ENCODE peak calls at places on chromosome 10, in four cellular contexts. W is caudate nucleus, Y is GM23338, B is Panc1. Q is an unnamed sample.
A peak's percentile ranks its signal among the peaks of the same experiment; 100 is the strongest.

GRCh38 chr10:95789928-95790327 is 34.0 kb downstream of the ENTPD1 start:
- DNase-seq in W (no peak), Y (no peak), B (no peak), Q (no peak)

GRCh38 chr10:16828731-16829175 is 11.5 kb upstream of the RSU1 start:
- DNase-seq in W (no peak), Y (no peak), B (no peak), Q (no peak)

GRCh38 chr10:17075510-17075909 is 54.1 kb downstream of the CUBN start:
- DNase-seq in W (no peak), Y (no peak), B (peak; percentile 87), Q (peak; percentile 65)

GRCh38 chr10:5720182-5720581 is 35.5 kb downstream of the TASOR2 start:
- DNase-seq in W (no peak), Y (no peak), B (no peak), Q (no peak)

GRCh38 chr10:88849224-88849623 is 2.4 kb downstream of the ANKRD22 start:
- DNase-seq in W (no peak), Y (no peak), B (no peak), Q (no peak)

GRCh38 chr10:5694573-5694972 is 9.9 kb downstream of the TASOR2 start:
- DNase-seq in W (no peak), Y (no peak), B (no peak), Q (no peak)

GRCh38 chr10:88642254-88642653 is 22.0 kb upstream of the LIPF start:
- DNase-seq in W (no peak), Y (no peak), B (no peak), Q (no peak)

GRCh38 chr10:18097524-18097923 is 42.7 kb upstream of the CACNB2 start:
- DNase-seq in W (no peak), Y (no peak), B (no peak), Q (no peak)

GRCh38 chr10:70771311-70772194 is 13.6 kb downstream of the TBATA start:
- DNase-seq in W (no peak), Y (no peak), B (no peak), Q (no peak)

GRCh38 chr10:14507156-14507555 is 176.4 kb upstream of the FRMD4A start:
- DNase-seq in W (no peak), Y (peak; percentile 49), B (no peak), Q (no peak)

GRCh38 chr10:110843031-110843430 is 28.7 kb upstream of the PDCD4 start:
- DNase-seq in W (no peak), Y (no peak), B (no peak), Q (no peak)

GRCh38 chr10:110842305-110842952 is 29.3 kb upstream of the PDCD4 start:
- DNase-seq in W (no peak), Y (no peak), B (no peak), Q (no peak)

GRCh38 chr10:110845372-110845755 is 26.4 kb upstream of the PDCD4 start:
- DNase-seq in W (no peak), Y (no peak), B (no peak), Q (no peak)

GRCh38 chr10:110844617-110844881 is 27.2 kb upstream of the PDCD4 start:
- DNase-seq in W (no peak), Y (no peak), B (no peak), Q (no peak)

DNA sequence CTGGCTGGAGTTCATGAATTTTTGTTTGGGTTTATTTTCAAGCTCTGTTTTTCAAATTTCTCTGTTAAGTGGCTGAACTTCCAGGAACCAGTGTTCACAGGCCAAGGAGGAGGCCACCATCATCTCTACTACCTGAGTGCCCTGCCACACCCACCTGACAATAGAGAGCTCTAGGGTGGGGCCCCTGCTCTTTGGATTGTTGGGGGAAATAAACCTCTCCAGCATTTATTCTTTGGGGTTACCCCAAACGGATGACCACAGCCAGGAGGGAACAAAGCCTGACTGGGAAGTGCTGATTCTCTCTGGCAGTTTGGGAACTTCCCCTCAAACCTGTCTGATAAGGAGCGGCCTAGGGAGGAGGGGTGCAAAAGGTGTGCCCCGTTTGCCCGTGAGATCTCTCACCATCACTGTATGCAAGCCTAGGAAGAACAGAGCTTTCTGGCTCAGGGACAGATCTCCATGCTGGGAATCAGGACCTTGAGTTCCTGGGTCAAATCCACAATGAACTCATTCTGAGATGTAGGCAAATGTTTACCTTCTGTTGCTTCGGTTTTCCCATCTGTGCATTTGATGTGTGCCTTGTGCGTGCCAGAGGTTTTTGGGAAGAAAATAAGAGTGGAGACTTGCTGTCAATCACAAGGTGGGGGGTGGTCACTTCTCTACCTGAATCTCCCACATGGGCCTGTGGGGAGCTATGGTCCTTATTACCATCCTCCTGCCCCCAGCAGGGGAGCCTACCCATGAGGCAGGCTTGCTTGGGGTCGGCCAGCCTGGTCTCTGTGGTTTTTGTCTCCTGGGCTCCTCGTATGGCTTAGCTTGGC is 27.7 kb upstream of the PDCD4 start:
- DNase-seq in W (no peak), Y (no peak), B (no peak), Q (no peak)
- H3K27ac ChIP-seq in W (no peak overlapping the region), Y (no peak overlapping the region), B (no peak overlapping the region), Q (peak overlapping the region; percentile 84)

GRCh38 chr10:33616921-33617320 is 282.5 kb upstream of the NRP1 start:
- DNase-seq in W (no peak), Y (no peak), B (no peak), Q (peak; percentile 32)
- H3K27ac ChIP-seq in W (no peak overlapping the region), Y (no peak overlapping the region), B (no peak overlapping the region), Q (no peak overlapping the region)

GRCh38 chr10:77524300-77524711 is 113.3 kb downstream of the KCNMA1 start:
- DNase-seq in W (no peak), Y (no peak), B (no peak), Q (no peak)
- H3K27ac ChIP-seq in W (no peak overlapping the region), Y (no peak overlapping the region), B (peak overlapping the region; percentile 66), Q (no peak overlapping the region)

GRCh38 chr10:47257396-47258120 is 42.4 kb upstream of the GDF10 start:
- DNase-seq in W (no peak), Y (no peak), B (no peak), Q (no peak)
- H3K27ac ChIP-seq in W (no peak overlapping the region), Y (no peak overlapping the region), B (no peak overlapping the region), Q (no peak overlapping the region)

GRCh38 chr10:109894516-109894915 is 28.8 kb downstream of the XPNPEP1 start:
- DNase-seq in W (no peak), Y (no peak), B (no peak), Q (no peak)
- H3K27ac ChIP-seq in W (peak overlapping the region; percentile 83), Y (no peak overlapping the region), B (no peak overlapping the region), Q (no peak overlapping the region)

GRCh38 chr10:79262131-79262530 is 85.1 kb upstream of the PPIF start:
- DNase-seq in W (no peak), Y (no peak), B (no peak), Q (no peak)
- H3K27ac ChIP-seq in W (no peak overlapping the region), Y (no peak overlapping the region), B (no peak overlapping the region), Q (no peak overlapping the region)

DNA sequence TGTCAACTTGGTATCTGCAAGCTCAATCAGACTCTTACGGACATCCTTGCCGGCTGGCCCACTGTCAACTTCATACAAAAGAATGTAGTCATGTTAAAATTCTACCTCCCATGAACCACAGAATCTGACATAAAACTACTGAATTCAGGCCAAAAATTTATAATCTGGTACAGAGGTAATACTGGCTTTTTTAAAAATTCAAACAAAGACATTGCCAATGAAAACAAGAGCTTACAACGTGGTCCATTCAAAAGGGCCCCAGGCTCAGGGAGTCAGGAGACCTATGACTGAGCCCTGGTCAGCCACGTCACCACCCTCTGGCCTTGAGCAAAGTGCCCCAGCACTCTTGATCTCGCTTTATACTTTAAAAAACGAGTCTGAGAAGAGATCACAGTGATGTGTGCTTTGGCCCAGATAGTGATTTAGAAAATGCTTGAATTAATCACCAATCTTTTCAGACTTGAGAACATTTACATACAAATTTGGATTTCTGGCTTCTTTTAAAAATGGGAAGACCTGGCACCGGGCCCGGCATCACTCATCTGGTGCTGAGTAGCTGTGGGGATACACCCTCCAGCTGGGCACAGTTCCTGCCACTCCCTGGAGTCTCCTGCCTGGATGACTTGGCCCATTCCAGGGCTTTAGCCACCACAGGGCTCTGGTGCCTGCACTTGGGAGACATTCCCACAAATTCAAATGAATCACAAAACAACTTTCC is 94.1 kb downstream of the PIP4K2A start:
- DNase-seq in W (no peak), Y (no peak), B (peak; percentile 91), Q (no peak)
- H3K27ac ChIP-seq in W (peak overlapping the region; percentile 82), Y (no peak overlapping the region), B (peak overlapping the region; percentile 88), Q (peak overlapping the region; percentile 15)

GRCh38 chr10:132110713-132111112 is 45.0 kb downstream of the JAKMIP3 start:
- DNase-seq in W (no peak), Y (no peak), B (no peak), Q (no peak)
- H3K27ac ChIP-seq in W (peak overlapping the region; percentile 26), Y (no peak overlapping the region), B (no peak overlapping the region), Q (no peak overlapping the region)

GRCh38 chr10:47297796-47298540 is 2.0 kb upstream of the GDF10 start:
- DNase-seq in W (no peak), Y (no peak), B (no peak), Q (no peak)
- H3K27ac ChIP-seq in W (peak overlapping the region; percentile 67), Y (no peak overlapping the region), B (no peak overlapping the region), Q (no peak overlapping the region)

GRCh38 chr10:31064334-31064733 is 32.7 kb upstream of the ZNF438 start:
- DNase-seq in W (no peak), Y (no peak), B (no peak), Q (peak; percentile 15)
- H3K27ac ChIP-seq in W (no peak overlapping the region), Y (no peak overlapping the region), B (no peak overlapping the region), Q (no peak overlapping the region)

Q was measured in hepatocyte.